ENCODE peak calls at places on chromosomes 4 and X, in four cellular contexts. Y is HepG2, Q is A549, P is K562. X is an unnamed sample.

GRCh38 chr4:11505225-11505971 is 76.7 kb upstream of the HS3ST1 start:
- DNase-seq in Y (no peak), P (no peak), Q (no peak), X (no peak)

GRCh38 chr4:140743194-140743931 is 12.8 kb downstream of the TBC1D9 start:
- DNase-seq in P (no peak), Y (peak), Q (no peak), X (no peak)

GRCh38 chr4:140125374-140125773 is 28.6 kb downstream of the MAML3 start:
- DNase-seq in P (no peak), Q (no peak), Y (no peak), X (no peak)

GRCh38 chr4:18034099-18034498 is 12.5 kb upstream of the LCORL start:
- DNase-seq in P (no peak), Q (no peak), Y (no peak), X (no peak)

GRCh38 chrX:107675823-107676555 is 47.7 kb downstream of the PRPS1 start:
- DNase-seq in P (peak), Y (no peak), Q (no peak), X (no peak)

GRCh38 chr4:44235897-44236296 is 212.7 kb downstream of the KCTD8 start:
- DNase-seq in Q (no peak), Y (no peak), P (no peak), X (peak)

GRCh38 chr4:169968999-169969398 is 57.2 kb downstream of the MFAP3L start:
- DNase-seq in Y (no peak), Q (peak), P (no peak), X (no peak)

GRCh38 chrX:74349387-74349786 is 45.4 kb downstream of the ZCCHC13 start:
- DNase-seq in P (no peak), Q (no peak), Y (peak), X (no peak)

GRCh38 chr4:1413687-1414479 is 7.6 kb upstream of the NKX1-1 start:
- DNase-seq in P (no peak), Q (no peak), Y (no peak), X (no peak)

GRCh38 chrX:77014655-77015377 is 432.4 kb upstream of the FGF16 start:
- DNase-seq in Y (peak), P (peak), Q (no peak), X (peak)

GRCh38 chrX:7068939-7069367 is 78.6 kb upstream of the STS start:
- DNase-seq in Q (no peak), P (no peak), Y (no peak), X (peak)

GRCh38 chr4:3598695-3599227 is 66.5 kb upstream of the LRPAP1 start:
- DNase-seq in Q (no peak), P (no peak), Y (no peak), X (no peak)

GRCh38 chr4:73434311-73434710 is 1.7 kb upstream of the AFP start:
- DNase-seq in Y (peak), P (no peak), Q (peak), X (no peak)

GRCh38 chr4:69684821-69685220 is 31.8 kb upstream of the UGT2A1 start:
- DNase-seq in P (no peak), Y (no peak), Q (no peak), X (no peak)

GRCh38 chr4:69689530-69690111 is 36.6 kb upstream of the UGT2A1 start:
- DNase-seq in Q (no peak), Y (peak), P (peak), X (no peak)
- TF ChIP-seq NR3C1 in Q (no peak), Y (no peak), P (no peak), X (no peak)

DNA sequence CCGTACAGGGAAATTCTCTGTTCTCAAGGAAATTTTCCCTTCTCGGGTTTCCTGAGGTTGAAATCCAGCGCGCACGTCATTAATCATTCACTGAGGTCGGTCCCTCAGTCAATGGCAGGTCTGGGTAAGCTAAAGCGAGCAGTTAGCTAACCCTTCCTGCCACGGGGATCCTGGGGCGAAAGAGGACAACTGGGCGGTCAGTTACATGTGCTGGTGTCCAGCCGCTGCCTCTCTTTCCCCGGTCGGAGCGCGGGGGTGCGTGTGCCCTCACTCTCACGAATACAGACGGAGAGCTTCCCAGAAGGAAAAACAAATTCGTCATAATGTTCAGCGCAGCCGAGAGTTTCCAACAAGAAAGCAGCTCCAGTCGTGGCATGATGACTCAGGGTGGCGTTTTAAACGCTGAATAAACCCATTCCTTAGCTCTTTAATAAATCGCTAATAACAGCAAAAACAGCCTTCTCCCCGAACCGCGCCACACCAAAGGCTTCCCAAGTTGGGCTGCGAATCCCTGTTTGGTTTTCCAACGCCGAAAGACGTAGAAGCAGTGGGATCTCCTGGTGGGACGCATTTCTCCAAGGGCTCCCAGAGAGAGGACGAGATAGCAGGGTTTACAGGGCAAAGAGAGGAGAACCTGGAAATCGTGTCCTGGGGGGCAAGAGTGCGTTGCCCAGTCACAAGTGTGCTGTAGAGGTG is 745 bp upstream of the FGF5 start:
- DNase-seq in Q (no peak), Y (no peak), P (peak), X (no peak)
- TF ChIP-seq NR3C1 in Q (no peak), Y (no peak), P (no peak), X (no peak)

DNA sequence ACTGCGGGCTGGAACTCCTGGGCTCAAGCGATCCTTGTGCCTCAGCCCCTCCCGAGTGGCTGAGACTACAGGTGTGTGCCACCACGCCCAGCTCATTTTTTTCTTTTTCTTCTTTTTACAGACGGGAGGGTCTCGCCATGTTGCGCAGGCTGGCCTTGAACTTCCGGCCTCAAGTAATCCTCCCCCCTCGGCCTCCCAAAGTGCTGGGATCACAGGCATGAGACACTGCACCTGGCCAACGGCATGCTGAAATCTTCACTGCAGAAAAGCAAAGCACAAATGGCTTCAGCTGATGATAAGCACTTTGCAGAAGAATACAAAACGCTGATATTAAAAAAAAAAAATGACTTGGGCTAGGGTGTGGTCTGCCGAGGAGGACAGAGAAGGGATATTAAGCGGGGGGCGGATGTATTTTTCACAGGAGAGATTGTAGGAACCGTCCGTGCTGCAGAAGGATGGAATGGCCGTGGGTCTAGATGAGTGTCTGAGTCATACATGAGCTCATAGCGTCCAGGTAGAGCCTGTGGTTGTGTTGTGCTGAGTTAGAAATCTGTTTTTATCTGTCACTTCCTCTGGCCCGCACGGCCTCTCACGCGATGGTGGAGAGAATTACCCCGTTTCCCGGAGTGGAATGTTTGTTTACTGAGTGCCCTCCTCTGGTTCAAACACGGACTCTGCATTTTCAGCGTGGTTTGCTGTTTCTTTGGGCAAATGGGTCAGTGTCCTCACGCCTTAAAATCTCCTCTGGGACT is 8.5 kb upstream of the AKAP17A start:
- DNase-seq in P (peak), Q (peak), Y (peak), X (no peak)
- TF ChIP-seq NR3C1 in P (no peak), Q (no peak), Y (no peak), X (no peak)

GRCh38 chrX:11151799-11152591 is 40.9 kb downstream of the HCCS start:
- DNase-seq in Q (no peak), Y (no peak), P (no peak), X (no peak)
- TF ChIP-seq NR3C1 in Q (no peak), Y (no peak), P (no peak), X (no peak)

DNA sequence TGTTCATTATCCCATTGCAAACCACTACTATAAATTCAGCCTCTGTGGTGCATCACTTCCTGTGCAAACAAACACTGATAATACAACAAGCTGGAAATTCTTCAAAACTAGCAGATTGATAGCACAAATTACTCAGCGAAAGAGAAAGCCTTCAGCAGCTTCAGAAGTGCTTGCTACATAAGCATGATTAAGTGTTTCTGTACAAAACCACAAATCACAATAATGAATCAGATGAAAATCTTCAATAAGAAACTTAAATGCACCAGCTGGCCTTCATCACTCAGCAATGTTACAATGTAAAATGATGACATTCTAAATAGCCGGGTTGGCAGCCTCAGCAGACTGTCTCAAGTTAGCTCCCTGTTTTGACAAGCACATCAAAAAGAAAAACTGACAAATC is 262.2 kb downstream of the SPOCK3 start:
- DNase-seq in P (no peak), Y (no peak), Q (no peak), X (no peak)
- TF ChIP-seq NR3C1 in P (no peak), Y (no peak), Q (no peak), X (no peak)

GRCh38 chr4:106522839-106523238 is 154.3 kb upstream of the GIMD1 start:
- DNase-seq in Q (no peak), Y (peak), P (no peak), X (no peak)
- TF ChIP-seq NR3C1 in Q (no peak), Y (no peak), P (no peak), X (no peak)

GRCh38 chrX:38985375-38985774 is 184.1 kb downstream of the MID1IP1 start:
- DNase-seq in Y (no peak), Q (peak), P (peak), X (no peak)

GRCh38 chrX:38987135-38987780 is 186.0 kb downstream of the MID1IP1 start:
- DNase-seq in Y (no peak), P (no peak), Q (no peak), X (no peak)

GRCh38 chrX:38988301-38988700 is 187.0 kb downstream of the MID1IP1 start:
- DNase-seq in Q (no peak), Y (no peak), P (no peak), X (no peak)

GRCh38 chrX:38986586-38986985 is 185.3 kb downstream of the MID1IP1 start:
- DNase-seq in Q (no peak), Y (no peak), P (no peak), X (peak)

GRCh38 chrX:38985945-38986344 is 184.7 kb downstream of the MID1IP1 start:
- DNase-seq in P (no peak), Q (no peak), Y (no peak), X (no peak)
- TF ChIP-seq NR3C1 in P (no peak), Q (no peak), Y (no peak), X (no peak)

GRCh38 chrX:13487731-13488505 is 81.5 kb upstream of the EGFL6 start:
- DNase-seq in Q (peak), P (peak), Y (peak), X (peak)
- TF ChIP-seq NR3C1 in Q (no peak), P (no peak), Y (no peak), X (no peak)

GRCh38 chrX:63635750-63636149 is 149.3 kb downstream of the ARHGEF9 start:
- DNase-seq in P (no peak), Y (no peak), Q (no peak), X (no peak)
- TF ChIP-seq NR3C1 in P (no peak), Y (no peak), Q (no peak), X (no peak)

DNA sequence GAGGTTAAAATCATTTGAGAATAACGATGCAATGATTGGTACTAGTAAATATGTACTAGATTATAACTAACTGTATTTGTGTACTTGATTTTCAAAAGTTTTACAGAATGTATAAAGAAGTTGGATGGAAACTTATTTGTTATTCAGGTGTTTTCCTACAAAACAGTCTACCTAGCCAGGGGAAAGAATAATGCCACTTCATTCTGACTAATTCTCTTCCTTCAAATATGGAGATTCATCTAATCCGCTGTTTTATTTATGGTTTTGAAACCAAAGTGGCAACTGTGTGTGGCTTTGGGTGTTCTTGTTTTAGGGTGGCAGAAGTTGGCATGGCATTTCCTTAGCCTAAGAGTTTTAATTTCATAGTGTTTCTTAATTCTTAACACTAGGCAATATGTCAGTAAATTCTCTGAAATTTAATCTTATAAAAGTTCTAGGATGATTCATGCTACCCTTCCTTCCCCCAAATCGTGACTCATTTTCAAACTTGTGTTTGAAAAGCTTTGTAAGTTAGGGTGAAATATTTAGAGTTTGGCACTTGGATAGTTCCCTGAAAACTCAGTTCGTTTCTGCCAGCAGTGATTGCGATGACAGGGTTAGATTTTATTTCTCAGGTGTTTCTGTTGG is 62.6 kb downstream of the DCLK2 start:
- DNase-seq in P (no peak), Q (no peak), Y (no peak), X (no peak)
- TF ChIP-seq NR3C1 in P (no peak), Q (no peak), Y (no peak), X (no peak)